ENCODE peak calls at places on chromosomes 6 and 20, in nine cellular contexts. D is fibroblast of the aortic adventitia, Y is stomach, V is IMR-90, X is ovary, P is psoas muscle, W is PC-3, O is ascending aorta, C is epithelial cell of proximal tubule. J is an unnamed sample.
A peak's percentile ranks its signal among the peaks of the same experiment; 100 is the strongest.

GRCh38 chr20:53559816-53560215 is 33.8 kb downstream of the ZNF217 start:
- DNase-seq in D (no peak), O (no peak), X (no peak), V (peak; percentile 58), Y (no peak), P (no peak), W (peak; percentile 38), C (no peak), J (peak; percentile 84)

GRCh38 chr6:17962436-17963031 is 24.9 kb downstream of the KIF13A start:
- DNase-seq in W (no peak), O (no peak), D (peak; percentile 91), C (no peak), V (peak; percentile 96), P (peak; percentile 71), X (peak; percentile 27), Y (no peak), J (peak; percentile 99)

GRCh38 chr20:41203660-41204059 is 66.3 kb downstream of the PLCG1 start:
- DNase-seq in O (no peak), D (no peak), W (no peak), V (no peak), Y (no peak), P (no peak), X (no peak), C (no peak), J (no peak)

GRCh38 chr6:29925341-29926080 is 16.8 kb upstream of the HLA-A start:
- DNase-seq in D (no peak), W (no peak), X (no peak), O (no peak), P (no peak), V (no peak), C (no peak), Y (no peak), J (no peak)

GRCh38 chr6:4820704-4821276 is 44.6 kb downstream of the CDYL start:
- DNase-seq in V (peak; percentile 69), D (no peak), X (no peak), O (no peak), C (no peak), Y (no peak), W (no peak), P (no peak), J (peak; percentile 89)

GRCh38 chr6:27297857-27298730 is 14.0 kb downstream of the POM121L2 start:
- DNase-seq in P (no peak), O (no peak), W (peak; percentile 91), C (no peak), X (no peak), D (peak; percentile 51), V (peak; percentile 51), Y (no peak), J (peak; percentile 40)

GRCh38 chr20:35546127-35546526 is 4.2 kb downstream of the ERGIC3 start:
- DNase-seq in C (no peak), Y (no peak), X (no peak), V (no peak), O (no peak), P (no peak), D (no peak), W (no peak), J (no peak)

GRCh38 chr6:6746334-6746969 is 157.9 kb downstream of the LY86 start:
- DNase-seq in O (no peak), D (no peak), Y (no peak), W (no peak), P (peak; percentile 82), C (no peak), V (peak; percentile 67), X (no peak), J (no peak)

GRCh38 chr6:136792066-136792944 is at the start of gene MAP3K5:
- DNase-seq in V (peak; percentile 72), D (peak; percentile 70), O (peak; percentile 94), P (peak; percentile 90), X (peak; percentile 91), Y (peak; percentile 94), W (peak; percentile 81), C (no peak), J (peak; percentile 57)

GRCh38 chr6:126267621-126268020 is 72.3 kb upstream of the CENPW start:
- DNase-seq in C (no peak), V (no peak), W (no peak), D (peak; percentile 66), X (no peak), P (no peak), O (no peak), Y (no peak), J (no peak)

GRCh38 chr20:36569847-36570429 is 3.5 kb upstream of the TGIF2 start:
- DNase-seq in W (no peak), C (no peak), P (no peak), V (peak; percentile 65), X (no peak), D (peak; percentile 74), Y (no peak), O (no peak), J (peak; percentile 65)

GRCh38 chr6:29981211-29981812 is 39.0 kb downstream of the HLA-A start:
- DNase-seq in V (no peak), O (no peak), Y (no peak), W (no peak), C (no peak), X (no peak), D (no peak), P (no peak), J (no peak)

GRCh38 chr20:61554617-61555016 is 302.6 kb downstream of the CDH4 start:
- DNase-seq in O (no peak), P (no peak), V (no peak), W (no peak), Y (no peak), D (no peak), C (no peak), X (no peak), J (no peak)

GRCh38 chr20:19692685-19693119 is 65.4 kb upstream of the RIN2 start:
- DNase-seq in X (peak; percentile 64), W (peak; percentile 82), V (peak; percentile 22), C (no peak), Y (peak; percentile 71), P (peak; percentile 75), D (peak; percentile 55), O (peak; percentile 76), J (peak; percentile 25)

GRCh38 chr6:41374618-41375590 is 39.5 kb downstream of the NCR2 start:
- DNase-seq in O (no peak), X (no peak), P (no peak), D (no peak), V (no peak), Y (no peak), W (no peak), C (no peak), J (no peak)

GRCh38 chr6:51450958-51451357 is 632.3 kb downstream of the TFAP2B start:
- DNase-seq in O (no peak), X (no peak), V (no peak), D (no peak), Y (no peak), C (no peak), P (no peak), W (no peak), J (no peak)

GRCh38 chr6:2708456-2708855 is 42.3 kb downstream of the MYLK4 start:
- DNase-seq in V (no peak), P (no peak), D (no peak), O (no peak), Y (no peak), X (no peak), C (no peak), W (no peak), J (no peak)

GRCh38 chr6:2141644-2142290 is 103.6 kb downstream of the GMDS start:
- DNase-seq in O (no peak), W (no peak), Y (no peak), D (no peak), P (no peak), V (no peak), X (no peak), C (no peak), J (no peak)

GRCh38 chr6:45310118-45310788 is 17.9 kb upstream of the RUNX2 start:
- DNase-seq in P (no peak), C (no peak), D (no peak), W (no peak), Y (no peak), X (no peak), V (no peak), O (no peak), J (no peak)
- TF ChIP-seq CTCF in P (no peak), C (no peak), D (no peak), W (no peak), Y (no peak), X (no peak), V (no peak), O (no peak), J (no peak)

GRCh38 chr20:60058869-60059268 is 100.6 kb downstream of the CDH26 start:
- DNase-seq in P (no peak), Y (no peak), C (no peak), W (no peak), O (no peak), X (no peak), V (no peak), D (no peak), J (no peak)
- H3K4me3 ChIP-seq in P (peak overlapping the region; percentile 42), Y (no peak overlapping the region), C (no peak overlapping the region), W (no peak overlapping the region), O (no peak overlapping the region), X (no peak overlapping the region), V (no peak overlapping the region), D (no peak overlapping the region), J (no peak overlapping the region)

DNA sequence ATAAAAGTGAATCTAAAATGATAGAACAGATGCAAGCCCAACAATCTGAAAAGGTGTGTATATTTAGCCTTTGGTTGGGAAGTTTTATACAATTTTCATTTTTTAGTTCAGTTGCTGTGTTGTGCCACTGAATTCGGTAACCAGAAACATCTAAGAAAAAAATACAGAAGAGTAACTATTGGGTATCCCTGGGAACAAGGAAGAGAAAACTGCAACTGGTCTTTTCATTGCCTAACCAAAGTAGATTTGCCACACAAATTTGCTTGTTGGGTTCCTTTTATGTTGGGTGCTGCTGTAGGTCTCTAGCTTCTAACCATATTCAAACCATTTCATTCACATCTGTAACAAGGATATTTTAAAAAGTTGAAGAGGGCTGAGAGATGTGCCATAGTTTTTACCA is 2.8 kb upstream of the TMEM30A start:
- DNase-seq in Y (no peak), O (no peak), P (no peak), W (no peak), C (no peak), X (no peak), D (no peak), V (no peak), J (no peak)
- TF ChIP-seq CTCF in Y (no peak), O (no peak), P (no peak), W (no peak), C (no peak), X (no peak), D (no peak), V (no peak), J (no peak)

GRCh38 chr6:96814581-96814980 is 22.7 kb downstream of the GPR63 start:
- DNase-seq in D (peak; percentile 6), P (no peak), O (no peak), C (no peak), V (peak; percentile 1), Y (no peak), W (no peak), X (no peak), J (no peak)

GRCh38 chr6:96809119-96809518 is 28.2 kb downstream of the GPR63 start:
- DNase-seq in D (peak; percentile 21), W (no peak), X (no peak), O (no peak), Y (no peak), P (no peak), V (peak; percentile 47), C (no peak), J (no peak)

GRCh38 chr6:96811670-96812069 is 25.6 kb downstream of the GPR63 start:
- DNase-seq in W (no peak), Y (no peak), D (no peak), X (no peak), C (no peak), O (no peak), V (no peak), P (no peak), J (no peak)

GRCh38 chr6:96811136-96811535 is 26.1 kb downstream of the GPR63 start:
- DNase-seq in Y (no peak), C (no peak), X (no peak), W (no peak), D (no peak), V (no peak), O (no peak), P (no peak), J (no peak)

GRCh38 chr6:96812077-96812703 is 25.1 kb downstream of the GPR63 start:
- DNase-seq in Y (no peak), D (peak; percentile 3), C (no peak), P (no peak), W (no peak), O (no peak), X (no peak), V (peak; percentile 24), J (peak; percentile 9)
- H3K4me3 ChIP-seq in Y (no peak overlapping the region), D (no peak overlapping the region), C (no peak overlapping the region), P (no peak overlapping the region), W (no peak overlapping the region), O (no peak overlapping the region), X (no peak overlapping the region), V (no peak overlapping the region), J (no peak overlapping the region)